ENCODE peak calls at places on chromosomes 2 and 18, in nine cellular contexts. L is cardiac muscle cell, E is tibial artery, D is lower lobe of right lung, X is OCI-LY7, R is epithelial cell of esophagus, G is neural progenitor cell, W is suprapubic skin, C is A549. V is an unnamed sample.

GRCh38 chr2:128520787-128521186 is 202.1 kb upstream of the HS6ST1 start:
- DNase-seq in R (no peak), W (no peak), C (no peak), L (no peak), X (no peak), G (no peak), D (no peak), E (no peak), V (no peak)

GRCh38 chr2:173210270-173211196 is 134.9 kb downstream of the MAP3K20 start:
- DNase-seq in G (peak; percentile 76), W (no peak), L (peak; percentile 92), C (peak; percentile 92), E (peak; percentile 80), R (peak; percentile 95), X (peak; percentile 65), D (peak; percentile 45), V (no peak)

GRCh38 chr2:65134158-65134557 is 4.3 kb upstream of the RAB1A start:
- DNase-seq in G (no peak), R (no peak), C (no peak), E (no peak), L (no peak), W (no peak), D (no peak), X (no peak), V (no peak)

GRCh38 chr2:46967990-46968647 is 52.5 kb upstream of the MCFD2 start:
- DNase-seq in G (no peak), E (peak; percentile 96), L (no peak), D (peak; percentile 85), C (peak; percentile 96), W (peak; percentile 94), X (no peak), R (peak; percentile 91), V (peak; percentile 87)

GRCh38 chr18:23191952-23192662 is 56.8 kb downstream of the CABLES1 start:
- DNase-seq in G (no peak), W (no peak), L (no peak), E (no peak), X (no peak), C (no peak), D (no peak), R (peak; percentile 49), V (no peak)

GRCh38 chr2:11343626-11344341 is 652 bp downstream of the ROCK2 start:
- DNase-seq in L (peak; percentile 72), R (peak; percentile 43), D (peak; percentile 66), X (peak; percentile 62), C (peak; percentile 68), G (peak; percentile 74), W (no peak), E (peak; percentile 79), V (peak; percentile 80)

GRCh38 chr2:236745420-236746210 is 176.0 kb downstream of the ACKR3 start:
- DNase-seq in X (no peak), E (peak; percentile 83), W (no peak), D (no peak), G (peak; percentile 50), R (peak; percentile 99), C (peak; percentile 79), L (peak; percentile 25), V (no peak)

GRCh38 chr18:12449040-12449814 is 41.5 kb downstream of the PRELID3A start:
- DNase-seq in E (peak; percentile 62), R (no peak), X (no peak), W (no peak), L (no peak), D (no peak), G (peak; percentile 38), C (no peak), V (no peak)

GRCh38 chr2:1791670-1792069 is 47.4 kb upstream of the PXDN start:
- DNase-seq in G (no peak), W (no peak), D (no peak), R (no peak), X (no peak), C (no peak), L (no peak), E (no peak), V (no peak)

GRCh38 chr18:10412933-10413332 is 41.5 kb upstream of the APCDD1 start:
- DNase-seq in L (no peak), X (no peak), D (no peak), G (no peak), E (no peak), W (no peak), C (no peak), R (peak; percentile 98), V (no peak)

GRCh38 chr2:133200684-133201421 is 367.4 kb downstream of the NCKAP5 start:
- DNase-seq in L (no peak), R (peak; percentile 96), W (no peak), G (no peak), X (no peak), D (no peak), C (peak; percentile 92), E (no peak), V (no peak)

GRCh38 chr2:96649342-96649741 is 6.8 kb downstream of the FER1L5 start:
- DNase-seq in W (no peak), D (no peak), R (no peak), G (no peak), C (no peak), E (no peak), L (no peak), X (no peak), V (no peak)

GRCh38 chr18:76558881-76559667 is 64.0 kb upstream of the ZNF516 start:
- DNase-seq in X (no peak), G (no peak), W (no peak), E (no peak), C (no peak), L (no peak), D (no peak), R (peak; percentile 96), V (peak; percentile 67)

GRCh38 chr2:233404227-233404626 is 49.9 kb downstream of the DGKD start:
- DNase-seq in X (peak; percentile 73), W (peak; percentile 20), C (peak; percentile 77), L (peak; percentile 48), E (peak; percentile 44), R (peak; percentile 69), G (peak; percentile 48), D (no peak), V (no peak)

GRCh38 chr2:100632759-100633158 is 70.0 kb downstream of the PDCL3 start:
- DNase-seq in L (no peak), W (no peak), E (no peak), X (no peak), C (no peak), D (no peak), R (no peak), G (no peak), V (no peak)

GRCh38 chr2:167253025-167253424 is 364.7 kb downstream of the XIRP2 start:
- DNase-seq in X (no peak), D (no peak), L (no peak), C (no peak), G (no peak), R (peak; percentile 15), E (no peak), W (no peak), V (no peak)

GRCh38 chr2:109615637-109616144 is 1.5 kb downstream of the SOWAHC start:
- DNase-seq in D (no peak), W (no peak), R (peak; percentile 57), C (peak; percentile 47), X (no peak), E (no peak), G (peak; percentile 37), L (no peak), V (no peak)

GRCh38 chr2:174787485-174788205 is 23.4 kb upstream of the CHRNA1 start:
- DNase-seq in C (peak; percentile 41), X (no peak), R (no peak), D (no peak), L (no peak), G (peak; percentile 24), W (no peak), E (no peak), V (no peak)

GRCh38 chr18:24234330-24234729 is 95.5 kb downstream of the CABYR start:
- DNase-seq in W (no peak), G (no peak), E (no peak), X (no peak), R (no peak), L (no peak), D (no peak), C (no peak), V (no peak)

GRCh38 chr18:26487437-26487836 is 60.9 kb downstream of the KCTD1 start:
- DNase-seq in X (no peak), W (no peak), R (peak; percentile 98), D (no peak), C (peak; percentile 82), L (no peak), E (no peak), G (no peak), V (no peak)

GRCh38 chr2:171244970-171245782 is 84.5 kb upstream of the TLK1 start:
- DNase-seq in G (no peak), W (no peak), R (peak; percentile 77), X (peak; percentile 25), L (no peak), D (no peak), C (peak; percentile 52), E (no peak), V (no peak)

GRCh38 chr2:173658946-173659371 is 304.3 kb downstream of the CDCA7 start:
- DNase-seq in E (no peak), R (no peak), W (no peak), G (no peak), L (no peak), D (no peak), C (no peak), X (no peak), V (no peak)

GRCh38 chr18:58362027-58362575 is 266.8 kb downstream of the ALPK2 start:
- DNase-seq in W (no peak), G (no peak), R (peak; percentile 82), D (no peak), E (no peak), L (no peak), C (peak; percentile 83), X (no peak), V (no peak)
- H3K4me3 ChIP-seq in W (no peak overlapping the region), G (no peak overlapping the region), R (no peak overlapping the region), D (no peak overlapping the region), E (no peak overlapping the region), L (no peak overlapping the region), C (no peak overlapping the region), X (no peak overlapping the region), V (no peak overlapping the region)

GRCh38 chr2:160270571-160271113 is 70.6 kb upstream of the ITGB6 start:
- DNase-seq in X (no peak), E (no peak), L (no peak), G (no peak), R (peak; percentile 62), C (peak; percentile 75), W (no peak), D (peak; percentile 65), V (peak; percentile 70)
- H3K4me3 ChIP-seq in X (no peak overlapping the region), E (peak overlapping the region; percentile 61), L (peak overlapping the region; percentile 3), G (peak overlapping the region; percentile 40), R (peak overlapping the region; percentile 40), C (peak overlapping the region; percentile 39), W (peak overlapping the region; percentile 50), D (peak overlapping the region; percentile 57), V (peak overlapping the region; percentile 55)

GRCh38 chr18:34494359-34494696 is 215.8 kb upstream of the DTNA start:
- DNase-seq in D (no peak), W (no peak), G (peak; percentile 8), L (peak; percentile 5), E (peak; percentile 58), C (no peak), X (no peak), R (no peak), V (no peak)
- H3K4me3 ChIP-seq in D (peak overlapping the region; percentile 53), W (peak overlapping the region; percentile 56), G (peak overlapping the region; percentile 69), L (peak overlapping the region; percentile 74), E (peak overlapping the region; percentile 68), C (no peak overlapping the region), X (no peak overlapping the region), R (no peak overlapping the region), V (peak overlapping the region; percentile 50)

DNA sequence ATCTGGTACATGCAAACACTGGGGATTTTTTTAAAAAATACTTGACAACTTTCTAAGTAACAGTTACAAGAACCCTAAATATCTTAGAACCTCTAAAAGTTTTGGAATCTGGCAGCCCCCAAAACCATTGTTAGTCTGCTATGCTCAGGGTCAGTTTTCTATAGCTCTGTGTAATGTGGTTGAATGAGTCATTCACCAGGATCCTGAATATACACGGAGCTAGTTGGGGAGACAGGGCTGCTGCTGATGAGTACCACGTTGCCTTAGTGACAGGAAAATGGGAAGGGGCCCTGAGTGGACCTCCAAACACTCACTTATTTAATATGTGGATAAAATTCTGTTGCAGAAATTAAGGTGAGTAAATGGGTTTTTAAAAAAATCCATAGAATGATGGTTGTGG is 36.9 kb upstream of the TANC1 start:
- DNase-seq in G (no peak), R (peak; percentile 54), L (no peak), D (no peak), X (no peak), C (no peak), W (no peak), E (no peak), V (no peak)
- H3K4me3 ChIP-seq in G (no peak overlapping the region), R (no peak overlapping the region), L (no peak overlapping the region), D (no peak overlapping the region), X (no peak overlapping the region), C (no peak overlapping the region), W (no peak overlapping the region), E (no peak overlapping the region), V (no peak overlapping the region)

V was measured in upper lobe of right lung.